ENCODE peak calls at places on chromosome 5, in five cellular contexts. One of them, this sample, is unnamed.

GRCh38 chr5:31133488-31133887 is 60.0 kb upstream of the CDH6 start:
- DNase-seq in SK-N-SH: no peak
- DNase-seq in K562: no peak
- DNase-seq in HCT116: no peak
- DNase-seq in H1: no peak
- DNase-seq in this sample: no peak

GRCh38 chr5:6747103-6747502 is 33.9 kb downstream of the TENT4A start:
- DNase-seq in K562: no peak
- DNase-seq in HCT116: no peak
- DNase-seq in SK-N-SH: no peak
- DNase-seq in H1: no peak
- DNase-seq in this sample: no peak

GRCh38 chr5:9456435-9457042 is 89.3 kb downstream of the SEMA5A start:
- DNase-seq in HCT116: no peak
- DNase-seq in SK-N-SH: peak
- DNase-seq in K562: no peak
- DNase-seq in H1: no peak
- DNase-seq in this sample: no peak

GRCh38 chr5:168192120-168192519 is 99.3 kb upstream of the WWC1 start:
- DNase-seq in HCT116: no peak
- DNase-seq in K562: no peak
- DNase-seq in H1: no peak
- DNase-seq in SK-N-SH: no peak
- DNase-seq in this sample: no peak

GRCh38 chr5:93573627-93573974 is 7.4 kb downstream of the NR2F1-AS1 start:
- DNase-seq in SK-N-SH: no peak
- DNase-seq in K562: no peak
- DNase-seq in HCT116: no peak
- DNase-seq in H1: no peak
- DNase-seq in this sample: no peak

GRCh38 chr5:16953729-16954128 is 17.6 kb upstream of the MYO10 start:
- DNase-seq in HCT116: no peak
- DNase-seq in SK-N-SH: no peak
- DNase-seq in K562: no peak
- DNase-seq in H1: no peak
- DNase-seq in this sample: no peak

GRCh38 chr5:149264432-149265069 is 7.1 kb upstream of the AFAP1L1 start:
- DNase-seq in HCT116: peak
- DNase-seq in K562: peak
- DNase-seq in H1: peak
- DNase-seq in SK-N-SH: peak
- DNase-seq in this sample: peak

GRCh38 chr5:110815916-110816605 is 77.3 kb downstream of the SLC25A46 start:
- DNase-seq in H1: no peak
- DNase-seq in SK-N-SH: no peak
- DNase-seq in HCT116: no peak
- DNase-seq in K562: no peak
- DNase-seq in this sample: no peak

GRCh38 chr5:6805835-6806234 is 92.6 kb downstream of the TENT4A start:
- DNase-seq in SK-N-SH: no peak
- DNase-seq in K562: no peak
- DNase-seq in HCT116: no peak
- DNase-seq in H1: no peak
- DNase-seq in this sample: no peak

GRCh38 chr5:136082390-136083193 is 50.1 kb upstream of the SMAD5 start:
- DNase-seq in K562: peak
- DNase-seq in SK-N-SH: peak
- DNase-seq in HCT116: peak
- DNase-seq in H1: peak
- DNase-seq in this sample: peak

GRCh38 chr5:104344809-104345512 is 782.4 kb upstream of the NUDT12 start:
- DNase-seq in SK-N-SH: no peak
- DNase-seq in H1: no peak
- DNase-seq in HCT116: peak
- DNase-seq in K562: no peak
- DNase-seq in this sample: no peak

GRCh38 chr5:121962943-121963342 is 1.2 kb downstream of the SRFBP1 start:
- DNase-seq in K562: no peak
- DNase-seq in H1: no peak
- DNase-seq in HCT116: no peak
- DNase-seq in SK-N-SH: no peak
- DNase-seq in this sample: no peak

GRCh38 chr5:143820451-143820850 is 8.5 kb downstream of the HMHB1 start:
- DNase-seq in K562: no peak
- DNase-seq in H1: no peak
- DNase-seq in HCT116: no peak
- DNase-seq in SK-N-SH: no peak
- DNase-seq in this sample: no peak

GRCh38 chr5:135240781-135241360 is 158.2 kb downstream of the MACROH2A1 start:
- DNase-seq in K562: no peak
- DNase-seq in H1: peak
- DNase-seq in SK-N-SH: no peak
- DNase-seq in HCT116: no peak
- DNase-seq in this sample: no peak

GRCh38 chr5:17069995-17070405 is 133.9 kb upstream of the MYO10 start:
- DNase-seq in SK-N-SH: no peak
- DNase-seq in K562: no peak
- DNase-seq in HCT116: peak
- DNase-seq in H1: no peak
- DNase-seq in this sample: no peak

GRCh38 chr5:94316916-94317838 is 301.2 kb downstream of the KIAA0825 start:
- DNase-seq in H1: no peak
- DNase-seq in K562: no peak
- DNase-seq in SK-N-SH: no peak
- DNase-seq in HCT116: no peak
- DNase-seq in this sample: no peak

GRCh38 chr5:96714450-96714849 is 52.3 kb downstream of the CAST start:
- DNase-seq in SK-N-SH: no peak
- DNase-seq in K562: no peak
- DNase-seq in H1: no peak
- DNase-seq in HCT116: no peak
- DNase-seq in this sample: no peak

GRCh38 chr5:80254767-80255424 is 952 bp downstream of the SERINC5 start:
- DNase-seq in K562: no peak
- DNase-seq in H1: no peak
- DNase-seq in SK-N-SH: peak
- DNase-seq in HCT116: no peak
- DNase-seq in this sample: peak

GRCh38 chr5:34051374-34051980 is 8.5 kb upstream of the C1QTNF3 start:
- DNase-seq in H1: no peak
- DNase-seq in HCT116: no peak
- DNase-seq in K562: no peak
- DNase-seq in SK-N-SH: no peak
- DNase-seq in this sample: no peak

GRCh38 chr5:95526871-95527270 is 27.9 kb downstream of the SKIC3 start:
- DNase-seq in HCT116: no peak
- DNase-seq in SK-N-SH: no peak
- DNase-seq in K562: no peak
- DNase-seq in H1: no peak
- DNase-seq in this sample: no peak

GRCh38 chr5:126376443-126376842 is 46.8 kb upstream of the GRAMD2B start:
- DNase-seq in H1: no peak
- DNase-seq in HCT116: no peak
- DNase-seq in K562: no peak
- DNase-seq in SK-N-SH: no peak
- DNase-seq in this sample: no peak

GRCh38 chr5:119411935-119412623 is 40.2 kb upstream of the HSD17B4 start:
- DNase-seq in K562: peak
- DNase-seq in HCT116: peak
- DNase-seq in SK-N-SH: peak
- DNase-seq in H1: peak
- DNase-seq in this sample: no peak

GRCh38 chr5:4027335-4027734 is 431.7 kb downstream of the IRX1 start:
- DNase-seq in SK-N-SH: no peak
- DNase-seq in HCT116: no peak
- DNase-seq in K562: no peak
- DNase-seq in H1: no peak
- DNase-seq in this sample: no peak

GRCh38 chr5:161230222-161230621 is 316.3 kb downstream of the GABRB2 start:
- DNase-seq in SK-N-SH: no peak
- DNase-seq in HCT116: no peak
- DNase-seq in H1: no peak
- DNase-seq in K562: no peak
- DNase-seq in this sample: no peak

GRCh38 chr5:125012727-125013451 is 266.4 kb upstream of the ZNF608 start:
- DNase-seq in SK-N-SH: no peak
- DNase-seq in H1: no peak
- DNase-seq in K562: no peak
- DNase-seq in HCT116: no peak
- DNase-seq in this sample: peak

GRCh38 chr5:95446009-95446408 is 54.8 kb downstream of the FAM81B start:
- DNase-seq in K562: no peak
- DNase-seq in H1: no peak
- DNase-seq in HCT116: peak
- DNase-seq in SK-N-SH: no peak
- DNase-seq in this sample: no peak

GRCh38 chr5:88957000-88957399 is 74.0 kb upstream of the MEF2C start:
- DNase-seq in HCT116: no peak
- DNase-seq in H1: no peak
- DNase-seq in K562: no peak
- DNase-seq in SK-N-SH: no peak
- DNase-seq in this sample: no peak

GRCh38 chr5:67381240-67381875 is 184.8 kb upstream of the CD180 start:
- DNase-seq in K562: no peak
- DNase-seq in SK-N-SH: peak
- DNase-seq in H1: no peak
- DNase-seq in HCT116: no peak
- DNase-seq in this sample: no peak

GRCh38 chr5:43514471-43514815 is 505 bp downstream of the C5orf34 start:
- DNase-seq in SK-N-SH: peak
- DNase-seq in H1: no peak
- DNase-seq in HCT116: no peak
- DNase-seq in K562: peak
- DNase-seq in this sample: peak

GRCh38 chr5:76210946-76211345 is 127.8 kb downstream of the SV2C start:
- DNase-seq in K562: no peak
- DNase-seq in H1: no peak
- DNase-seq in HCT116: no peak
- DNase-seq in SK-N-SH: no peak
- DNase-seq in this sample: no peak

GRCh38 chr5:54844905-54845566 is 140.4 kb downstream of the ESM1 start:
- DNase-seq in K562: no peak
- DNase-seq in SK-N-SH: peak
- DNase-seq in H1: no peak
- DNase-seq in HCT116: peak
- DNase-seq in this sample: peak

GRCh38 chr5:5464036-5464715 is 41.7 kb downstream of the ICE1 start:
- DNase-seq in SK-N-SH: no peak
- DNase-seq in H1: no peak
- DNase-seq in HCT116: no peak
- DNase-seq in K562: no peak
- DNase-seq in this sample: no peak

GRCh38 chr5:121949885-121950284 is 11.9 kb upstream of the SRFBP1 start:
- DNase-seq in K562: peak
- DNase-seq in HCT116: peak
- DNase-seq in H1: no peak
- DNase-seq in SK-N-SH: peak
- DNase-seq in this sample: peak

GRCh38 chr5:179263391-179264052 is 81.7 kb downstream of the ADAMTS2 start:
- DNase-seq in H1: peak
- DNase-seq in HCT116: no peak
- DNase-seq in K562: no peak
- DNase-seq in SK-N-SH: peak
- DNase-seq in this sample: no peak

GRCh38 chr5:83608122-83608521 is 112.5 kb downstream of the HAPLN1 start:
- DNase-seq in K562: peak
- DNase-seq in H1: peak
- DNase-seq in HCT116: peak
- DNase-seq in SK-N-SH: peak
- DNase-seq in this sample: peak
- TF ChIP-seq JUND in K562: no peak
- TF ChIP-seq JUND in H1: no peak
- TF ChIP-seq JUND in HCT116: no peak
- TF ChIP-seq JUND in SK-N-SH: no peak
- TF ChIP-seq JUND in this sample: no peak

DNA sequence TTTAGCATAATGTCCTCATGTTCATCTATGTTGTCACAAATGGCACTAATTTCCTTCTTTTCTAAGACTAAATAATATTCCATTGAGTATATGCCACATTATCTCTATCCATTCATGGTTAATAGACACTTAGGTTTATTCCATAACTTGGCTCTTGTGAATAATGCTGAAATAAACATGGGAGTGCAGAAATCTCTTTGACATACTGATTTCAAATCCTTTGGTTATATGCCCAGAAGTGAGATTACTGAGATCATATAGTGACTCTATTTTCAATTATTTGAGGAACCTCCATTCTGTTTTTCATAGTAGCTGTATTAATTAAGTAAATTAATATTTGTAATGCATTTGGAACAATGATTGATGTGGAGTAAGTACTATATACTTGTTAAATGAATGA is 13.0 kb downstream of the SMIM3 start:
- DNase-seq in SK-N-SH: no peak
- DNase-seq in K562: no peak
- DNase-seq in H1: no peak
- DNase-seq in HCT116: no peak
- DNase-seq in this sample: no peak
- TF ChIP-seq JUND in SK-N-SH: no peak
- TF ChIP-seq JUND in K562: no peak
- TF ChIP-seq JUND in H1: no peak
- TF ChIP-seq JUND in HCT116: no peak
- TF ChIP-seq JUND in this sample: no peak

GRCh38 chr5:170307575-170308465 is 10.2 kb upstream of the LCP2 start:
- DNase-seq in SK-N-SH: no peak
- DNase-seq in H1: no peak
- DNase-seq in K562: peak
- DNase-seq in HCT116: no peak
- DNase-seq in this sample: peak
- TF ChIP-seq JUND in SK-N-SH: no peak
- TF ChIP-seq JUND in H1: no peak
- TF ChIP-seq JUND in K562: peak
- TF ChIP-seq JUND in HCT116: peak
- TF ChIP-seq JUND in this sample: no peak

GRCh38 chr5:11047051-11047450 is 286.0 kb upstream of the DAP start:
- DNase-seq in H1: no peak
- DNase-seq in SK-N-SH: no peak
- DNase-seq in K562: no peak
- DNase-seq in HCT116: no peak
- DNase-seq in this sample: peak
- TF ChIP-seq JUND in H1: no peak
- TF ChIP-seq JUND in SK-N-SH: no peak
- TF ChIP-seq JUND in K562: no peak
- TF ChIP-seq JUND in HCT116: no peak
- TF ChIP-seq JUND in this sample: no peak

GRCh38 chr5:58069846-58070245 is 390.0 kb downstream of the PLK2 start:
- DNase-seq in HCT116: no peak
- DNase-seq in SK-N-SH: no peak
- DNase-seq in K562: no peak
- DNase-seq in H1: no peak
- DNase-seq in this sample: peak
- TF ChIP-seq JUND in HCT116: no peak
- TF ChIP-seq JUND in SK-N-SH: no peak
- TF ChIP-seq JUND in K562: no peak
- TF ChIP-seq JUND in H1: no peak
- TF ChIP-seq JUND in this sample: peak

This sample was measured in T47D.